ENCODE peak calls at places on chromosomes 1 and 21, in nine cellular contexts. A is Caco-2, C is Calu3, T is LNCaP clone FGC, Z is fibroblast of mammary gland, E is vagina, D is sigmoid colon, L is neural crest cell, F is AG04450. J is an unnamed sample.

GRCh38 chr1:160888926-160889325 is 3.9 kb upstream of the ITLN1 start:
- DNase-seq in A (no peak), C (no peak), T (no peak), Z (no peak), E (no peak), D (no peak), L (no peak), F (no peak), J (no peak)

GRCh38 chr1:29470087-29470787 is 233.9 kb downstream of the PTPRU start:
- DNase-seq in A (no peak), C (no peak), T (no peak), Z (no peak), E (no peak), D (peak; percentile 40), L (no peak), F (no peak), J (no peak)

GRCh38 chr1:43947061-43947889 is 525 bp downstream of the IPO13 start:
- DNase-seq in A (no peak), C (no peak), T (no peak), Z (no peak), E (no peak), D (no peak), L (no peak), F (no peak), J (no peak)

GRCh38 chr1:9373614-9374013 is 80.9 kb downstream of the SPSB1 start:
- DNase-seq in A (no peak), C (no peak), T (no peak), Z (no peak), E (no peak), D (no peak), L (no peak), F (no peak), J (no peak)

GRCh38 chr1:235642021-235642942 is 7.3 kb downstream of the GNG4 start:
- DNase-seq in A (no peak), C (peak; percentile 71), T (no peak), Z (peak; percentile 66), E (no peak), D (no peak), L (no peak), F (no peak), J (no peak)

GRCh38 chr1:31371560-31371959 is 1.3 kb downstream of the FABP3 start:
- DNase-seq in A (no peak), C (no peak), T (no peak), Z (no peak), E (no peak), D (no peak), L (no peak), F (no peak), J (no peak)

GRCh38 chr1:210446479-210446878 is 117.8 kb downstream of the HHAT start:
- DNase-seq in A (no peak), C (peak; percentile 21), T (no peak), Z (peak; percentile 10), E (no peak), D (no peak), L (no peak), F (no peak), J (no peak)

GRCh38 chr1:245715970-245716369 is 561.2 kb downstream of the KIF26B start:
- DNase-seq in A (peak; percentile 16), C (peak; percentile 14), T (no peak), Z (peak; percentile 90), E (no peak), D (no peak), L (no peak), F (peak; percentile 48), J (peak; percentile 79)

GRCh38 chr1:205680073-205680851 is at the start of gene SLC45A3:
- DNase-seq in A (peak; percentile 44), C (peak; percentile 51), T (no peak), Z (no peak), E (no peak), D (no peak), L (peak; percentile 45), F (no peak), J (no peak)

GRCh38 chr1:9404541-9404940 is 111.8 kb downstream of the SPSB1 start:
- DNase-seq in A (no peak), C (no peak), T (no peak), Z (no peak), E (no peak), D (no peak), L (no peak), F (no peak), J (no peak)

GRCh38 chr1:15702722-15703550 is 18.8 kb downstream of the PLEKHM2 start:
- DNase-seq in A (peak; percentile 19), C (peak; percentile 34), T (no peak), Z (peak; percentile 59), E (no peak), D (no peak), L (no peak), F (no peak), J (no peak)

GRCh38 chr1:30083800-30084464 is 639.5 kb downstream of the MATN1 start:
- DNase-seq in A (no peak), C (peak; percentile 27), T (no peak), Z (peak; percentile 70), E (no peak), D (no peak), L (no peak), F (peak; percentile 61), J (peak; percentile 26)

GRCh38 chr1:44881011-44881632 is 38.1 kb upstream of the PTCH2 start:
- DNase-seq in A (no peak), C (no peak), T (no peak), Z (peak; percentile 78), E (no peak), D (no peak), L (no peak), F (peak; percentile 47), J (peak; percentile 16)

GRCh38 chr1:236394905-236395779 is 1.1 kb downstream of the EDARADD start:
- DNase-seq in A (peak; percentile 65), C (peak; percentile 14), T (no peak), Z (no peak), E (no peak), D (no peak), L (peak; percentile 35), F (no peak), J (no peak)

GRCh38 chr1:202207292-202207691 is 13.7 kb downstream of the LGR6 start:
- DNase-seq in A (no peak), C (no peak), T (peak; percentile 74), Z (peak; percentile 63), E (no peak), D (no peak), L (no peak), F (no peak), J (peak; percentile 5)

GRCh38 chr1:26593385-26593784 is 63.8 kb downstream of the RPS6KA1 start:
- DNase-seq in A (no peak), C (no peak), T (no peak), Z (no peak), E (no peak), D (peak; percentile 2), L (no peak), F (no peak), J (no peak)

GRCh38 chr1:28501925-28502324 is 3.9 kb upstream of the RCC1 start:
- DNase-seq in A (no peak), C (no peak), T (no peak), Z (no peak), E (no peak), D (no peak), L (no peak), F (no peak), J (no peak)

GRCh38 chr1:118900643-118901440 is 87.3 kb downstream of the TBX15 start:
- DNase-seq in A (no peak), C (no peak), T (peak; percentile 84), Z (no peak), E (no peak), D (no peak), L (no peak), F (no peak), J (no peak)

GRCh38 chr1:221573727-221574126 is 168.2 kb downstream of the DUSP10 start:
- DNase-seq in A (no peak), C (peak; percentile 13), T (no peak), Z (peak; percentile 29), E (no peak), D (no peak), L (no peak), F (no peak), J (no peak)

GRCh38 chr1:61079276-61079897 is 3.0 kb upstream of the NFIA start:
- DNase-seq in A (no peak), C (no peak), T (peak; percentile 82), Z (no peak), E (no peak), D (no peak), L (no peak), F (no peak), J (no peak)

GRCh38 chr1:231508941-231509340 is 19.5 kb upstream of the TSNAX start:
- DNase-seq in A (no peak), C (no peak), T (no peak), Z (no peak), E (no peak), D (no peak), L (no peak), F (no peak), J (no peak)

GRCh38 chr1:211643324-211644212 is 31.9 kb downstream of the NEK2 start:
- DNase-seq in A (peak; percentile 80), C (peak; percentile 86), T (no peak), Z (no peak), E (no peak), D (no peak), L (no peak), F (no peak), J (no peak)

GRCh38 chr1:232340448-232340847 is 289.5 kb downstream of the SIPA1L2 start:
- DNase-seq in A (no peak), C (no peak), T (no peak), Z (no peak), E (no peak), D (no peak), L (no peak), F (no peak), J (no peak)

GRCh38 chr1:111223126-111223443 is 4.4 kb upstream of the CHI3L2 start:
- DNase-seq in A (no peak), C (no peak), T (no peak), Z (no peak), E (no peak), D (no peak), L (no peak), F (no peak), J (no peak)
- TF ChIP-seq CTCF in A (no peak), C (no peak), T (no peak), Z (no peak), E (no peak), D (no peak), L (peak; percentile 10), F (no peak), J (no peak)

GRCh38 chr21:39204134-39204533 is 20.9 kb upstream of the PSMG1 start:
- DNase-seq in A (no peak), C (no peak), T (no peak), Z (no peak), E (no peak), D (no peak), L (no peak), F (no peak), J (no peak)
- TF ChIP-seq CTCF in A (no peak), C (no peak), T (no peak), Z (peak; percentile 29), E (no peak), D (no peak), L (peak; percentile 53), F (peak; percentile 46), J (peak; percentile 16)

GRCh38 chr1:163874070-163874469 is 552.3 kb downstream of the NUF2 start:
- DNase-seq in A (no peak), C (no peak), T (no peak), Z (peak; percentile 44), E (no peak), D (no peak), L (no peak), F (no peak), J (no peak)
- TF ChIP-seq CTCF in A (peak; percentile 60), C (no peak), T (peak; percentile 39), Z (peak; percentile 65), E (no peak), D (no peak), L (peak; percentile 57), F (peak; percentile 40), J (peak; percentile 45)

GRCh38 chr21:37532868-37533780 is 166.6 kb downstream of the DYRK1A start:
- DNase-seq in A (no peak), C (peak; percentile 47), T (no peak), Z (peak; percentile 59), E (no peak), D (no peak), L (no peak), F (no peak), J (no peak)
- TF ChIP-seq CTCF in A (no peak), C (no peak), T (no peak), Z (no peak), E (no peak), D (no peak), L (no peak), F (peak; percentile 4), J (no peak)

J was measured in BJ.